ENCODE peak calls at places on chromosome 20, in five cellular contexts. One of them, this sample, is unnamed.

GRCh38 chr20:20683481-20683880 is 29.0 kb downstream of the RALGAPA2 start:
- DNase-seq in neural crest cell: no peak
- DNase-seq in A549: no peak
- DNase-seq in upper lobe of right lung: no peak
- DNase-seq in Peyer's patch: no peak
- DNase-seq in this sample: no peak

GRCh38 chr20:32516583-32516982 is 68.5 kb downstream of the NOL4L start:
- DNase-seq in neural crest cell: no peak
- DNase-seq in A549: no peak
- DNase-seq in upper lobe of right lung: no peak
- DNase-seq in Peyer's patch: peak
- DNase-seq in this sample: no peak

GRCh38 chr20:39107741-39108140 is 145.6 kb downstream of the DHX35 start:
- DNase-seq in neural crest cell: no peak
- DNase-seq in A549: peak
- DNase-seq in upper lobe of right lung: no peak
- DNase-seq in Peyer's patch: no peak
- DNase-seq in this sample: no peak

GRCh38 chr20:24033151-24033550 is 44.6 kb upstream of the GGTLC1 start:
- DNase-seq in neural crest cell: no peak
- DNase-seq in A549: no peak
- DNase-seq in upper lobe of right lung: no peak
- DNase-seq in Peyer's patch: no peak
- DNase-seq in this sample: no peak

GRCh38 chr20:34345426-34345757 is 17.7 kb upstream of the ITCH start:
- DNase-seq in neural crest cell: no peak
- DNase-seq in A549: no peak
- DNase-seq in upper lobe of right lung: no peak
- DNase-seq in Peyer's patch: no peak
- DNase-seq in this sample: no peak

GRCh38 chr20:33810885-33811762 is at the start of gene CHMP4B:
- DNase-seq in neural crest cell: peak
- DNase-seq in A549: peak
- DNase-seq in upper lobe of right lung: peak
- DNase-seq in Peyer's patch: peak
- DNase-seq in this sample: peak

GRCh38 chr20:31906001-31906400 is 35.6 kb downstream of the TTLL9 start:
- DNase-seq in neural crest cell: no peak
- DNase-seq in A549: no peak
- DNase-seq in upper lobe of right lung: peak
- DNase-seq in Peyer's patch: no peak
- DNase-seq in this sample: no peak

GRCh38 chr20:41457173-41457857 is 90.7 kb upstream of the EMILIN3 start:
- DNase-seq in neural crest cell: no peak
- DNase-seq in A549: no peak
- DNase-seq in upper lobe of right lung: no peak
- DNase-seq in Peyer's patch: no peak
- DNase-seq in this sample: no peak

GRCh38 chr20:64010711-64011237 is 25.2 kb upstream of the C20orf204 start:
- DNase-seq in neural crest cell: no peak
- DNase-seq in A549: no peak
- DNase-seq in upper lobe of right lung: no peak
- DNase-seq in Peyer's patch: no peak
- DNase-seq in this sample: no peak

GRCh38 chr20:33874129-33874528 is 63.0 kb downstream of the CHMP4B start:
- DNase-seq in neural crest cell: no peak
- DNase-seq in A549: no peak
- DNase-seq in upper lobe of right lung: no peak
- DNase-seq in Peyer's patch: no peak
- DNase-seq in this sample: no peak

GRCh38 chr20:25254986-25255680 is 7.2 kb downstream of the PYGB start:
- DNase-seq in neural crest cell: no peak
- DNase-seq in A549: no peak
- DNase-seq in upper lobe of right lung: peak
- DNase-seq in Peyer's patch: peak
- DNase-seq in this sample: no peak

GRCh38 chr20:10171864-10172751 is 46.5 kb upstream of the SNAP25 start:
- DNase-seq in neural crest cell: peak
- DNase-seq in A549: peak
- DNase-seq in upper lobe of right lung: peak
- DNase-seq in Peyer's patch: peak
- DNase-seq in this sample: peak

GRCh38 chr20:8388707-8389106 is 256.6 kb downstream of the PLCB1 start:
- DNase-seq in neural crest cell: no peak
- DNase-seq in A549: no peak
- DNase-seq in upper lobe of right lung: no peak
- DNase-seq in Peyer's patch: no peak
- DNase-seq in this sample: no peak

GRCh38 chr20:10453241-10453640 is 18.1 kb downstream of the SLX4IP start:
- DNase-seq in neural crest cell: no peak
- DNase-seq in A549: no peak
- DNase-seq in upper lobe of right lung: no peak
- DNase-seq in Peyer's patch: no peak
- DNase-seq in this sample: no peak

GRCh38 chr20:35297153-35297552 is 4.9 kb upstream of the FAM83C start:
- DNase-seq in neural crest cell: no peak
- DNase-seq in A549: peak
- DNase-seq in upper lobe of right lung: no peak
- DNase-seq in Peyer's patch: no peak
- DNase-seq in this sample: no peak

GRCh38 chr20:61436674-61437279 is 184.7 kb downstream of the CDH4 start:
- DNase-seq in neural crest cell: peak
- DNase-seq in A549: peak
- DNase-seq in upper lobe of right lung: peak
- DNase-seq in Peyer's patch: no peak
- DNase-seq in this sample: peak

GRCh38 chr20:24672886-24673677 is 203.7 kb downstream of the SYNDIG1 start:
- DNase-seq in neural crest cell: no peak
- DNase-seq in A549: peak
- DNase-seq in upper lobe of right lung: peak
- DNase-seq in Peyer's patch: peak
- DNase-seq in this sample: no peak

GRCh38 chr20:258963-259362 is 1.4 kb downstream of the DEFB132 start:
- DNase-seq in neural crest cell: no peak
- DNase-seq in A549: peak
- DNase-seq in upper lobe of right lung: no peak
- DNase-seq in Peyer's patch: no peak
- DNase-seq in this sample: no peak

GRCh38 chr20:14700641-14700965 is 363.2 kb upstream of the FLRT3 start:
- DNase-seq in neural crest cell: no peak
- DNase-seq in A549: peak
- DNase-seq in upper lobe of right lung: no peak
- DNase-seq in Peyer's patch: no peak
- DNase-seq in this sample: no peak

GRCh38 chr20:50281831-50282591 is 91.4 kb downstream of the CEBPB start:
- DNase-seq in neural crest cell: peak
- DNase-seq in A549: peak
- DNase-seq in upper lobe of right lung: no peak
- DNase-seq in Peyer's patch: no peak
- DNase-seq in this sample: no peak

GRCh38 chr20:10982692-10983091 is 308.9 kb upstream of the JAG1 start:
- DNase-seq in neural crest cell: no peak
- DNase-seq in A549: peak
- DNase-seq in upper lobe of right lung: no peak
- DNase-seq in Peyer's patch: no peak
- DNase-seq in this sample: no peak

GRCh38 chr20:2151805-2152727 is 50.4 kb downstream of the STK35 start:
- DNase-seq in neural crest cell: no peak
- DNase-seq in A549: peak
- DNase-seq in upper lobe of right lung: no peak
- DNase-seq in Peyer's patch: peak
- DNase-seq in this sample: no peak

GRCh38 chr20:17441745-17442144 is 89.4 kb downstream of the BFSP1 start:
- DNase-seq in neural crest cell: no peak
- DNase-seq in A549: no peak
- DNase-seq in upper lobe of right lung: no peak
- DNase-seq in Peyer's patch: no peak
- DNase-seq in this sample: no peak

GRCh38 chr20:17443326-17443858 is 87.8 kb downstream of the BFSP1 start:
- DNase-seq in neural crest cell: no peak
- DNase-seq in A549: no peak
- DNase-seq in upper lobe of right lung: no peak
- DNase-seq in Peyer's patch: no peak
- DNase-seq in this sample: no peak

GRCh38 chr20:17439897-17440296 is 91.3 kb downstream of the BFSP1 start:
- DNase-seq in neural crest cell: no peak
- DNase-seq in A549: no peak
- DNase-seq in upper lobe of right lung: no peak
- DNase-seq in Peyer's patch: no peak
- DNase-seq in this sample: no peak

GRCh38 chr20:17444091-17444490 is 87.1 kb downstream of the BFSP1 start:
- DNase-seq in neural crest cell: no peak
- DNase-seq in A549: no peak
- DNase-seq in upper lobe of right lung: no peak
- DNase-seq in Peyer's patch: no peak
- DNase-seq in this sample: no peak

GRCh38 chr20:17442588-17442987 is 88.6 kb downstream of the BFSP1 start:
- DNase-seq in neural crest cell: no peak
- DNase-seq in A549: peak
- DNase-seq in upper lobe of right lung: no peak
- DNase-seq in Peyer's patch: no peak
- DNase-seq in this sample: no peak
- TF ChIP-seq CTCF in neural crest cell: peak
- TF ChIP-seq CTCF in A549: no peak
- TF ChIP-seq CTCF in upper lobe of right lung: no peak
- TF ChIP-seq CTCF in Peyer's patch: no peak
- TF ChIP-seq CTCF in this sample: peak

GRCh38 chr20:47231382-47232042 is 125.0 kb downstream of the ZMYND8 start:
- DNase-seq in neural crest cell: no peak
- DNase-seq in A549: no peak
- DNase-seq in upper lobe of right lung: no peak
- DNase-seq in Peyer's patch: no peak
- DNase-seq in this sample: no peak
- TF ChIP-seq CTCF in neural crest cell: no peak
- TF ChIP-seq CTCF in A549: no peak
- TF ChIP-seq CTCF in upper lobe of right lung: no peak
- TF ChIP-seq CTCF in Peyer's patch: no peak
- TF ChIP-seq CTCF in this sample: no peak

GRCh38 chr20:48930035-48930434 is 8.5 kb downstream of the ARFGEF2 start:
- DNase-seq in neural crest cell: no peak
- DNase-seq in A549: no peak
- DNase-seq in upper lobe of right lung: no peak
- DNase-seq in Peyer's patch: no peak
- DNase-seq in this sample: no peak

GRCh38 chr20:48931527-48932374 is 10.2 kb downstream of the ARFGEF2 start:
- DNase-seq in neural crest cell: no peak
- DNase-seq in A549: no peak
- DNase-seq in upper lobe of right lung: no peak
- DNase-seq in Peyer's patch: no peak
- DNase-seq in this sample: no peak

GRCh38 chr20:48930878-48931277 is 9.4 kb downstream of the ARFGEF2 start:
- DNase-seq in neural crest cell: no peak
- DNase-seq in A549: no peak
- DNase-seq in upper lobe of right lung: no peak
- DNase-seq in Peyer's patch: no peak
- DNase-seq in this sample: no peak

GRCh38 chr20:48932375-48932941 is 10.9 kb downstream of the ARFGEF2 start:
- DNase-seq in neural crest cell: no peak
- DNase-seq in A549: no peak
- DNase-seq in upper lobe of right lung: no peak
- DNase-seq in Peyer's patch: no peak
- DNase-seq in this sample: no peak

GRCh38 chr20:48933017-48933766 is 11.7 kb downstream of the ARFGEF2 start:
- DNase-seq in neural crest cell: no peak
- DNase-seq in A549: no peak
- DNase-seq in upper lobe of right lung: peak
- DNase-seq in Peyer's patch: peak
- DNase-seq in this sample: no peak
- TF ChIP-seq CTCF in neural crest cell: no peak
- TF ChIP-seq CTCF in A549: no peak
- TF ChIP-seq CTCF in upper lobe of right lung: no peak
- TF ChIP-seq CTCF in Peyer's patch: peak
- TF ChIP-seq CTCF in this sample: no peak

DNA sequence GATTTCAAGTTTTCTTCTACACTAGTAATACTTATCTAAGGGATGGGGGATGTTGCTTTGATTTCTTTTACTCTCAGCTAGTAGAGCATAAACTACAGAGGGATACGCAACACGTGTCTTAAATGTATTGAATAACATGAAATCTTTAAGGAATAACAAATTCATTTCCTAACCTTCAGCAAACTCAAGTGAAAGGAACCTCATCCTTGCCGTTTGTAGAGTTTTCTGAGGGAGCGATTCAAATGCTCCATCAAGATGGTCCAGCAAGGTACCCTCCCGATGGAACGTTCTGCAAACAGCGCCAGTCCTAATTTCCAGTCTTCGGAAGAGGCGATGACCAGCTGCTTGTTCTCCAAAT is 95.4 kb upstream of the RIN2 start:
- DNase-seq in neural crest cell: no peak
- DNase-seq in A549: no peak
- DNase-seq in upper lobe of right lung: no peak
- DNase-seq in Peyer's patch: no peak
- DNase-seq in this sample: no peak
- TF ChIP-seq CTCF in neural crest cell: no peak
- TF ChIP-seq CTCF in A549: peak
- TF ChIP-seq CTCF in upper lobe of right lung: no peak
- TF ChIP-seq CTCF in Peyer's patch: no peak
- TF ChIP-seq CTCF in this sample: no peak

DNA sequence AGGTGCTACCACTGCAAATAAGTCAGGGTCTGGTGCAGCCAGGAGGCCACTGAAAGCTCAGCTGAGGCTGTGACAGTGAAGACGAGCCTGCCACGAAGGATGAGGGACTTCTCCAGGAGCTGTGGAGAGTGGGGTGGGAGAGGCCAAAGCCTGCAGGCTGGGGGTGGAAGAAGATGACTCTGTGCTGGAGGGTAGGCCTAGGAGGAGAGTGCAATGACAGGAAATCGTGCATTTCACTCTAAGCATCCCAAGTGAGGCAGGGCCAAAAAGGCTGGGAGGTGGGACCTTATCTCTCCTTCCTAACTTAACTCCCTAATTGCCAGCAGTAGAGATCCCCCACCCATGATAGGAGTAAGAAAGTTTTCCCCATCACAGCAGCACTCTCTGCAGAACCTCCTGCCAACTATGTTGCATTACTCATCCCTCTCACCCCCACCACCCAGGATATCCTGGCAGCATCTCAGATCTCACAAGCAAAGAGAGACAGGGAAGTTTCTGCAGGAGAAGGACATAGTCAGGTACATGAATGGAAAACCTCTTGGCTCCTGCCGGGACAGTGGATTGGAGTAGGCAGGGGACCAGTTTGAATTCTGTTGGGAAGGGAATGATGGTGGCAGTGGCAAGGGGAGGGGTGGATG is 466.2 kb downstream of the CDH26 start:
- DNase-seq in neural crest cell: no peak
- DNase-seq in A549: no peak
- DNase-seq in upper lobe of right lung: no peak
- DNase-seq in Peyer's patch: no peak
- DNase-seq in this sample: no peak
- TF ChIP-seq CTCF in neural crest cell: no peak
- TF ChIP-seq CTCF in A549: no peak
- TF ChIP-seq CTCF in upper lobe of right lung: no peak
- TF ChIP-seq CTCF in Peyer's patch: no peak
- TF ChIP-seq CTCF in this sample: no peak